ENCODE peak calls at places on chromosomes 7 and 10, in ten cellular contexts. J, Z, X, T, D, Q, R, M, C and I are unnamed samples.

GRCh38 chr10:125165584-125166340 is 5.4 kb upstream of the CTBP2 start:
- DNase-seq in J (no peak), Z (no peak), X (no peak), T (no peak), D (no peak), Q (peak), R (no peak), M (no peak), C (no peak), I (peak)

GRCh38 chr10:19966751-19967150 is 150.5 kb downstream of the PLXDC2 start:
- DNase-seq in J (no peak), Z (peak), X (no peak), T (no peak), D (no peak), Q (no peak), R (no peak), M (no peak), C (no peak), I (no peak)

GRCh38 chr7:139610595-139610994 is 87.1 kb downstream of the CLEC2L start:
- DNase-seq in J (no peak), Z (no peak), X (no peak), T (no peak), D (no peak), Q (no peak), R (no peak), M (no peak), C (no peak), I (no peak)

GRCh38 chr7:149620961-149621360 is 123.4 kb upstream of the ZNF746 start:
- DNase-seq in J (no peak), Z (no peak), X (peak), T (peak), D (no peak), Q (no peak), R (no peak), M (no peak), C (no peak), I (no peak)

GRCh38 chr7:99407849-99408346 is 499 bp downstream of the PDAP1 start:
- DNase-seq in J (peak), Z (peak), X (no peak), T (peak), D (no peak), Q (no peak), R (peak), M (peak), C (peak), I (no peak)

GRCh38 chr7:84256481-84256880 is 61.9 kb upstream of the SEMA3A start:
- DNase-seq in J (no peak), Z (no peak), X (no peak), T (no peak), D (no peak), Q (no peak), R (no peak), M (no peak), C (no peak), I (no peak)

GRCh38 chr10:101310528-101311439 is 43.2 kb upstream of the BTRC start:
- DNase-seq in J (no peak), Z (no peak), X (no peak), T (no peak), D (no peak), Q (no peak), R (peak), M (peak), C (no peak), I (no peak)

GRCh38 chr10:5888352-5888751 is 1.3 kb downstream of the ANKRD16 start:
- DNase-seq in J (peak), Z (peak), X (no peak), T (no peak), D (no peak), Q (no peak), R (no peak), M (no peak), C (peak), I (no peak)

GRCh38 chr7:80187279-80187678 is 52.6 kb downstream of the GNAI1 start:
- DNase-seq in J (no peak), Z (no peak), X (no peak), T (no peak), D (no peak), Q (no peak), R (no peak), M (no peak), C (no peak), I (no peak)

GRCh38 chr7:112449353-112449752 is 907 bp upstream of the IFRD1 start:
- DNase-seq in J (peak), Z (no peak), X (no peak), T (peak), D (peak), Q (no peak), R (no peak), M (no peak), C (peak), I (no peak)

GRCh38 chr7:55245271-55245723 is 119.8 kb upstream of the LANCL2 start:
- DNase-seq in J (no peak), Z (peak), X (no peak), T (no peak), D (no peak), Q (no peak), R (no peak), M (no peak), C (peak), I (no peak)

GRCh38 chr10:5641501-5641900 is 24.9 kb downstream of the ASB13 start:
- DNase-seq in J (no peak), Z (no peak), X (no peak), T (no peak), D (no peak), Q (no peak), R (no peak), M (no peak), C (no peak), I (no peak)

GRCh38 chr7:50251765-50252164 is 52.8 kb upstream of the IKZF1 start:
- DNase-seq in J (no peak), Z (no peak), X (no peak), T (no peak), D (no peak), Q (no peak), R (no peak), M (no peak), C (no peak), I (no peak)

GRCh38 chr10:111488668-111489067 is 411.8 kb downstream of the ADRA2A start:
- DNase-seq in J (no peak), Z (no peak), X (no peak), T (no peak), D (no peak), Q (no peak), R (no peak), M (no peak), C (no peak), I (no peak)

GRCh38 chr7:74246497-74246896 is 7.7 kb downstream of the RFC2 start:
- DNase-seq in J (no peak), Z (no peak), X (no peak), T (no peak), D (no peak), Q (no peak), R (no peak), M (no peak), C (no peak), I (no peak)

GRCh38 chr10:78937800-78938694 is 130.7 kb upstream of the ZMIZ1 start:
- DNase-seq in J (peak), Z (no peak), X (no peak), T (peak), D (no peak), Q (no peak), R (no peak), M (no peak), C (no peak), I (no peak)

GRCh38 chr7:16867328-16867727 is 14.5 kb downstream of the AGR3 start:
- DNase-seq in J (no peak), Z (no peak), X (no peak), T (no peak), D (no peak), Q (no peak), R (no peak), M (no peak), C (no peak), I (no peak)

GRCh38 chr7:2609001-2609411 is 22.8 kb upstream of the TTYH3 start:
- DNase-seq in J (peak), Z (peak), X (peak), T (peak), D (peak), Q (no peak), R (no peak), M (no peak), C (peak), I (no peak)

GRCh38 chr10:21523557-21524008 is 1.9 kb downstream of the SKIDA1 start:
- DNase-seq in J (no peak), Z (peak), X (no peak), T (no peak), D (no peak), Q (no peak), R (peak), M (peak), C (no peak), I (no peak)

GRCh38 chr10:74882831-74883230 is 56.4 kb downstream of the KAT6B start:
- DNase-seq in J (no peak), Z (peak), X (no peak), T (no peak), D (no peak), Q (no peak), R (no peak), M (no peak), C (peak), I (no peak)

GRCh38 chr10:119863951-119864565 is 8.6 kb downstream of the MCMBP start:
- DNase-seq in J (peak), Z (peak), X (no peak), T (no peak), D (no peak), Q (no peak), R (no peak), M (no peak), C (no peak), I (no peak)

GRCh38 chr7:140349172-140349771 is 49.1 kb downstream of the SLC37A3 start:
- DNase-seq in J (no peak), Z (peak), X (no peak), T (no peak), D (no peak), Q (no peak), R (no peak), M (no peak), C (no peak), I (no peak)

GRCh38 chr7:93949468-93949867 is 27.9 kb downstream of the GNG11 start:
- DNase-seq in J (no peak), Z (peak), X (no peak), T (no peak), D (no peak), Q (no peak), R (no peak), M (no peak), C (peak), I (no peak)

GRCh38 chr10:77315511-77316129 is 322.0 kb downstream of the KCNMA1 start:
- DNase-seq in J (no peak), Z (no peak), X (no peak), T (no peak), D (no peak), Q (no peak), R (no peak), M (no peak), C (no peak), I (no peak)
- TF ChIP-seq CTCF in J (no peak), Z (no peak), X (no peak), T (no peak), D (no peak), Q (no peak), R (no peak), M (no peak), C (no peak), I (no peak)

GRCh38 chr7:51300762-51301674 is 15.6 kb downstream of the COBL start:
- DNase-seq in J (no peak), Z (no peak), X (no peak), T (no peak), D (no peak), Q (no peak), R (peak), M (no peak), C (no peak), I (no peak)

GRCh38 chr7:51297986-51298385 is 18.6 kb downstream of the COBL start:
- DNase-seq in J (no peak), Z (no peak), X (no peak), T (no peak), D (no peak), Q (no peak), R (no peak), M (no peak), C (no peak), I (no peak)

GRCh38 chr7:51298912-51299311 is 17.7 kb downstream of the COBL start:
- DNase-seq in J (no peak), Z (no peak), X (no peak), T (no peak), D (no peak), Q (no peak), R (no peak), M (no peak), C (no peak), I (no peak)

GRCh38 chr7:51301806-51302205 is 14.8 kb downstream of the COBL start:
- DNase-seq in J (no peak), Z (no peak), X (no peak), T (no peak), D (no peak), Q (no peak), R (no peak), M (no peak), C (no peak), I (no peak)

DNA sequence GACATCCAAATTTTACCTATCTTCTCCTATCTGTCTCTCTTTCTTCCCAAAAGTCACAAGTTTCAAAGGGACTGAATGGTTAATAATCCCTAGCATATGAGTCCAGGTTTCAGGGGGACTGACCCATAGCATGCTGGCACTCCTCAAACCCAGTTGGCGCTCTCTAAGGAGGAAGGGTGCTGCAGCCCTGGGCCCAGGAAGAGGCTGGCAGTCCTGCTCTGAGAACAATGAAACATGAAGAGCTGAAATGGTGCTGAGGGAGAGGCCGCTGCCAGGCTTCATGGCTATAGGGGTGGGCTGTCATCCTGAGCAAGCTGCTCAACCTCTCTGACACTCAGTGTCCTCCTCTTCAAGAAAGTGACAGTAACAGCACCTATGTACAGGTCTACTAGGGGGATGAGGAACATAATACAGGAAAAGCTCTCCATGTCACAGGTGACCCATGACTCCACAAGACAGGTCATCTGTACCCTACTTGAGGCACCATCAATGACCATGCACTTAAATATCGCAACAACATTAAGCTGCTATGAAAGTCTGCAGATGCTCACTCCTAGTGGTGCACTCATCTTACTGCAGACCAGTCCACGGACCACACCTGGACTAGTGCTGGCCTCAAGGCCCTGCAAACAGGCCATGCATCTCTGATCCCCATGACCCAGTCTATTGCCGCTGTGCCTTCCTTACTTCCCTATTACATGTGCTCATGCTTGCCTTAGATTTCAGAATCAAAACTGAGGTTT is 17.0 kb downstream of the COBL start:
- DNase-seq in J (no peak), Z (no peak), X (no peak), T (no peak), D (no peak), Q (no peak), R (no peak), M (no peak), C (no peak), I (no peak)
- TF ChIP-seq CTCF in J (no peak), Z (no peak), X (no peak), T (no peak), D (no peak), Q (peak), R (no peak), M (no peak), C (no peak), I (no peak)

GRCh38 chr10:30398788-30399187 is 35.2 kb upstream of the MAP3K8 start:
- DNase-seq in J (no peak), Z (no peak), X (no peak), T (no peak), D (no peak), Q (no peak), R (no peak), M (no peak), C (no peak), I (no peak)
- TF ChIP-seq CTCF in J (no peak), Z (no peak), X (no peak), T (no peak), D (no peak), Q (no peak), R (no peak), M (no peak), C (no peak), I (no peak)

DNA sequence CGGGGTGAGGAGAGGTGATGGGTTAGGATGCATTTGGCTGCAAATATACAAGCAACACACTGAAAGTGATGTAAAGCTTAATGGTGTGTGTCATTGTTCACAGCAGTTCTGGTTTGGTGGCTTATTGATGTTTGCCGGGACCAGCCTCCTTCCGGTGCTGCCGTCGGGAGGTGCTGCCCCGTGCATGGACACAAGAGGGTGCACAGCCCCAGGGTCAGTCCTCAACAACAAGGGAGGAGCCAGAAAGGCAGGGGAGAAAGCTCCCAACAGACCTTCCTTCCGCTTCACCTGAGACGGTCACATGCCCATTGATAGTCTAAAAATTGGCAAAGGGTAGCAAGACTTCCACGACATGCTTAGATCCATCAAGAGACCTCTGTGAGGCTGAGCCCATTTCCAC is 9.5 kb downstream of the RNF32 start:
- DNase-seq in J (peak), Z (no peak), X (no peak), T (peak), D (peak), Q (no peak), R (no peak), M (no peak), C (no peak), I (no peak)
- TF ChIP-seq CTCF in J (no peak), Z (no peak), X (no peak), T (peak), D (peak), Q (peak), R (no peak), M (no peak), C (no peak), I (no peak)

DNA sequence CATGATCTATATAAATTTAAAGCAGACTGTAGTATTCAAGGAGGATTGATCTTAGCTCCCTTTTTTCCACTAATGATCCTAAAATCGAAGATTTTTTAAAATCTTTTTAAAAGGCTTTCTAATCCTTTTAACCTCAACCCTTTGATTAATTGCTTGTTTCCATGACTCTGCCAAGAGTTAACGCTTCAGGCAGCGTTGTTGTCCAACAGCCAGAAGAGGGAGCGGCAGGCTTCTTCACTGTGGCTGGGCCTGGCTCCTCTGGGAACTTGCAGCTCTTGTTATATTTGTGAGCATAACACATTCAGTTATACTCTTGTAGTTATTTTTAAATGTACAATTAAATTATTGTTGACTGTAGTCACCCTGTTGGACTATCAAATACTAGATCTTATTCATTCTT is 26.3 kb downstream of the CRCP start:
- DNase-seq in J (peak), Z (peak), X (no peak), T (peak), D (no peak), Q (no peak), R (peak), M (peak), C (peak), I (peak)
- TF ChIP-seq CTCF in J (peak), Z (peak), X (no peak), T (peak), D (no peak), Q (peak), R (peak), M (peak), C (peak), I (peak)

GRCh38 chr10:121417298-121417697 is 180.9 kb downstream of the FGFR2 start:
- DNase-seq in J (no peak), Z (no peak), X (no peak), T (no peak), D (no peak), Q (no peak), R (no peak), M (no peak), C (no peak), I (no peak)

GRCh38 chr10:121414366-121414765 is 183.9 kb downstream of the FGFR2 start:
- DNase-seq in J (no peak), Z (no peak), X (no peak), T (no peak), D (no peak), Q (no peak), R (no peak), M (no peak), C (no peak), I (no peak)

GRCh38 chr10:121413951-121414350 is 184.3 kb downstream of the FGFR2 start:
- DNase-seq in J (no peak), Z (no peak), X (no peak), T (no peak), D (no peak), Q (no peak), R (no peak), M (no peak), C (no peak), I (no peak)

GRCh38 chr10:121415017-121415416 is 183.2 kb downstream of the FGFR2 start:
- DNase-seq in J (no peak), Z (no peak), X (no peak), T (no peak), D (no peak), Q (no peak), R (no peak), M (no peak), C (no peak), I (no peak)

DNA sequence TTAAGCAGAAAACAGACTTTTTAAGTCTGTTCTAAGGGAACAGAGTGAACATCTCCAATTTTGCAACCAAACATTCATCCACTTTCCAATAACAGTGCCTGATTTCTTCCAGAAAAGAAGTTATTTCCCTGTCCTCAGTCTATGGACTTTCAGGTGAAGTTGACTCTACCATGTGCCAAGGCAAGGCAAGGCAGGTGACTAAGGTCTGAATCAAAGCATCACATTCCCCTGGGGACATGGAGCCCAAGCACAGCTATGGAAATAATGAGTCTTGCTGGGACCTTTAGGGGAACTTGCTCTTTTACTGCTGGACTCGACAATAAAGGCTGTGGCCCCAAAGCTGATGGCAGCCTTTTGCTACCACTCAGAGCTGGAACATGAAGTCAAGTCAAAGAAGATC is 182.2 kb downstream of the FGFR2 start:
- DNase-seq in J (no peak), Z (no peak), X (no peak), T (no peak), D (no peak), Q (no peak), R (no peak), M (no peak), C (no peak), I (no peak)
- TF ChIP-seq CTCF in J (no peak), Z (no peak), X (no peak), T (no peak), D (no peak), Q (no peak), R (no peak), M (no peak), C (no peak), I (no peak)

DNA sequence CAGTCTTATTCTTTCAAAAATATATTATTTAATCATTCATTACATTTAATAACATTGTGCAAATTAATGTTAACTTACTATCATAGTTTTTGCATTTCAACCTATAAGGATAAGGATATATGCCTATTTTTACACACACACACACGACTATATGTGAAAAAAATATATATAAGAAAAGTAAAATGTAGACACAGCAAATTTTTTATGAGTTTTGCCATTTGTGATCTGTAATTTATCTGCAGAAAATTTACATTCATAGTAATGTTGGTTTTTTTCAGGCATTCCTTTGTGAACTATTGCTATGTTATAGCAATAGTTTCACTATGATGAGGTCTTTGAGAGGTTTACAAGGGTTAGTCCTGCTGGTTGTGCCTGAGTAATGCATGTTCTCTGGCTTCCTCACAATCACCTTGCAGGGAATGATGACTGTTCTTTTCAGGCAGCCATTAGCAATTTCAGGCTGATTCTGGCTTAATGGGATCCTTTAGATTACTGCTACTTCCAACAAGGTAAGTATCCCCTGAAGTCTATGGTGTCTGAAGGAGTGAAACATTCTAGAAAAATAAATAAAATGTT is 183.7 kb upstream of the CDK1 start:
- DNase-seq in J (no peak), Z (no peak), X (no peak), T (no peak), D (no peak), Q (no peak), R (no peak), M (no peak), C (no peak), I (no peak)
- TF ChIP-seq CTCF in J (no peak), Z (no peak), X (no peak), T (no peak), D (no peak), Q (peak), R (no peak), M (no peak), C (no peak), I (no peak)